ENCODE peak calls at places on chromosomes 12 and 14, in four cellular contexts. X is HEK293T; G is activated CD8-positive, alpha-beta T cell treated with anti-CD3 and anti-CD28 coated beads, Interleukin-2, amount 10 ng/mL, durations not matched to agents 7 days and 5 days; C is adipocyte. O is an unnamed sample.

GRCh38 chr12:49131973-49132461 is 822 bp upstream of the TUBA1B start:
- DNase-seq in C (peak), X (no peak), G (no peak), O (no peak)

GRCh38 chr12:27960822-27961221 is 11.7 kb downstream of the PTHLH start:
- DNase-seq in X (no peak), G (no peak), C (no peak), O (no peak)

GRCh38 chr12:83945871-83946270 is 966.7 kb downstream of the SLC6A15 start:
- DNase-seq in C (peak), G (no peak), X (no peak), O (no peak)

GRCh38 chr14:86402547-86402946 is 872.6 kb downstream of the FLRT2 start:
- DNase-seq in X (no peak), C (no peak), G (no peak), O (no peak)

GRCh38 chr12:123660328-123660727 is 10.6 kb upstream of the TCTN2 start:
- DNase-seq in X (no peak), G (no peak), C (peak), O (no peak)

GRCh38 chr14:68840454-68840853 is 47.6 kb upstream of the ZFP36L1 start:
- DNase-seq in G (no peak), C (no peak), X (no peak), O (no peak)

GRCh38 chr14:89807151-89807550 is 147.4 kb downstream of the EFCAB11 start:
- DNase-seq in G (no peak), C (no peak), X (no peak), O (no peak)

GRCh38 chr12:127268121-127268520 is 998.8 kb upstream of the TMEM132C start:
- DNase-seq in X (no peak), G (no peak), C (no peak), O (no peak)

GRCh38 chr14:102870994-102871831 is 51.2 kb upstream of the AMN start:
- DNase-seq in C (no peak), G (no peak), X (no peak), O (no peak)

GRCh38 chr14:75307700-75308379 is 29.2 kb downstream of the FOS start:
- DNase-seq in X (peak), G (peak), C (peak), O (peak)

GRCh38 chr12:57631566-57632368 is 1.2 kb downstream of the B4GALNT1 start:
- DNase-seq in G (no peak), X (no peak), C (peak), O (no peak)

GRCh38 chr14:64410084-64410774 is 22.1 kb downstream of the MTHFD1 start:
- DNase-seq in X (no peak), G (no peak), C (peak), O (no peak)

GRCh38 chr14:60508707-60509437 is at the start of gene SIX6:
- DNase-seq in C (peak), X (no peak), G (peak), O (no peak)

GRCh38 chr12:45234134-45234865 is 18.4 kb downstream of the ANO6 start:
- DNase-seq in X (peak), G (no peak), C (peak), O (no peak)

GRCh38 chr14:103538291-103539055 is 9.5 kb downstream of the TRMT61A start:
- DNase-seq in X (no peak), G (no peak), C (no peak), O (no peak)

GRCh38 chr14:36428350-36428749 is 91.7 kb downstream of the NKX2-1 start:
- DNase-seq in X (no peak), C (no peak), G (no peak), O (no peak)

GRCh38 chr12:93415723-93416464 is 25.9 kb downstream of the UBE2N start:
- DNase-seq in C (peak), X (no peak), G (no peak), O (no peak)

GRCh38 chr12:47353508-47353907 is 273.7 kb upstream of the AMIGO2 start:
- DNase-seq in X (no peak), C (no peak), G (no peak), O (no peak)

GRCh38 chr12:66537866-66538265 is 141.0 kb downstream of the GRIP1 start:
- DNase-seq in C (no peak), X (no peak), G (no peak), O (no peak)

GRCh38 chr14:102878174-102878969 is 44.1 kb upstream of the AMN start:
- DNase-seq in C (peak), G (no peak), X (no peak), O (no peak)

GRCh38 chr12:103635419-103635818 is 48.3 kb downstream of the STAB2 start:
- DNase-seq in G (no peak), X (no peak), C (no peak), O (no peak)

GRCh38 chr12:48021485-48022179 is 17.4 kb upstream of the COL2A1 start:
- DNase-seq in X (peak), C (no peak), G (no peak), O (no peak)

GRCh38 chr12:44812062-44812461 is 64.1 kb downstream of the NELL2 start:
- DNase-seq in G (peak), X (peak), C (no peak), O (no peak)

GRCh38 chr14:69654109-69654508 is 42.7 kb downstream of the SUSD6 start:
- DNase-seq in C (no peak), X (no peak), G (no peak), O (no peak)

GRCh38 chr12:18403182-18403581 is 141.9 kb downstream of the PIK3C2G start:
- DNase-seq in X (no peak), G (no peak), C (no peak), O (no peak)

GRCh38 chr14:100727565-100728240 is 1.0 kb downstream of the DLK1 start:
- DNase-seq in G (no peak), C (no peak), X (no peak), O (no peak)

GRCh38 chr12:75302225-75302624 is 27.9 kb downstream of the CAPS2 start:
- DNase-seq in X (no peak), C (no peak), G (no peak), O (no peak)

GRCh38 chr14:24436355-24437019 is 6.1 kb downstream of the SDR39U1 start:
- DNase-seq in X (peak), C (peak), G (peak), O (no peak)

GRCh38 chr12:112419269-112420133 is 754 bp downstream of the PTPN11 start:
- DNase-seq in C (peak), X (peak), G (peak), O (no peak)

GRCh38 chr14:99812096-99812750 is 19.0 kb downstream of the EML1 start:
- DNase-seq in C (no peak), X (no peak), G (no peak), O (no peak)

GRCh38 chr14:20551606-20552005 is 9.2 kb downstream of the RNASE9 start:
- DNase-seq in G (no peak), X (no peak), C (no peak), O (no peak)

GRCh38 chr14:104297721-104298401 is 159.5 kb downstream of the KIF26A start:
- DNase-seq in G (no peak), X (no peak), C (no peak), O (no peak)

GRCh38 chr12:16325426-16325825 is 22.0 kb upstream of the MGST1 start:
- DNase-seq in C (no peak), X (no peak), G (no peak), O (no peak)

GRCh38 chr14:75163677-75164076 is 12.7 kb downstream of the TMED10 start:
- DNase-seq in X (no peak), C (no peak), G (no peak), O (no peak)